ENCODE peak calls at places on chromosome 22, in eight cellular contexts. One of them, this sample, is unnamed.

GRCh38 chr22:26479043-26479791 is 4.4 kb downstream of the HPS4 start:
- DNase-seq in islet precursor cell: no peak
- DNase-seq in heart left ventricle: no peak
- DNase-seq in stimulated activated CD8-positive, alpha-beta memory T cell treated with anti-CD3 and anti-CD28 coated beads, Interleukin-15, amount 100 ng/mL, for 24 hours: no peak
- DNase-seq in HFFc6: no peak
- DNase-seq in SHP77 treated with DMSO at 0.1 percent for 48 hours: peak; percentile 19
- DNase-seq in memory B cell: no peak
- DNase-seq in SJSA1: no peak
- DNase-seq in this sample: no peak

GRCh38 chr22:24816841-24817240 is 10.8 kb downstream of the SGSM1 start:
- DNase-seq in islet precursor cell: peak; percentile 77
- DNase-seq in heart left ventricle: peak; percentile 32
- DNase-seq in SHP77 treated with DMSO at 0.1 percent for 48 hours: no peak
- DNase-seq in HFFc6: no peak
- DNase-seq in memory B cell: no peak
- DNase-seq in stimulated activated CD8-positive, alpha-beta memory T cell treated with anti-CD3 and anti-CD28 coated beads, Interleukin-15, amount 100 ng/mL, for 24 hours: no peak
- DNase-seq in SJSA1: no peak
- DNase-seq in this sample: no peak

GRCh38 chr22:42172385-42173172 is 42.0 kb upstream of the CYP2D6 start:
- DNase-seq in islet precursor cell: peak; percentile 89
- DNase-seq in SHP77 treated with DMSO at 0.1 percent for 48 hours: no peak
- DNase-seq in HFFc6: peak; percentile 71
- DNase-seq in stimulated activated CD8-positive, alpha-beta memory T cell treated with anti-CD3 and anti-CD28 coated beads, Interleukin-15, amount 100 ng/mL, for 24 hours: no peak
- DNase-seq in memory B cell: peak; percentile 27
- DNase-seq in heart left ventricle: no peak
- DNase-seq in SJSA1: no peak
- DNase-seq in this sample: no peak

GRCh38 chr22:43723816-43724215 is 88.3 kb downstream of the EFCAB6 start:
- DNase-seq in islet precursor cell: no peak
- DNase-seq in memory B cell: no peak
- DNase-seq in SHP77 treated with DMSO at 0.1 percent for 48 hours: no peak
- DNase-seq in SJSA1: no peak
- DNase-seq in HFFc6: no peak
- DNase-seq in stimulated activated CD8-positive, alpha-beta memory T cell treated with anti-CD3 and anti-CD28 coated beads, Interleukin-15, amount 100 ng/mL, for 24 hours: no peak
- DNase-seq in heart left ventricle: no peak
- DNase-seq in this sample: no peak

GRCh38 chr22:40040927-40041326 is 46.2 kb downstream of the FAM83F start:
- DNase-seq in SJSA1: no peak
- DNase-seq in heart left ventricle: peak; percentile 68
- DNase-seq in islet precursor cell: no peak
- DNase-seq in SHP77 treated with DMSO at 0.1 percent for 48 hours: no peak
- DNase-seq in stimulated activated CD8-positive, alpha-beta memory T cell treated with anti-CD3 and anti-CD28 coated beads, Interleukin-15, amount 100 ng/mL, for 24 hours: no peak
- DNase-seq in memory B cell: no peak
- DNase-seq in HFFc6: peak; percentile 37
- DNase-seq in this sample: no peak

GRCh38 chr22:49620666-49621065 is 207.0 kb downstream of the BRD1 start:
- DNase-seq in SJSA1: no peak
- DNase-seq in HFFc6: no peak
- DNase-seq in islet precursor cell: no peak
- DNase-seq in SHP77 treated with DMSO at 0.1 percent for 48 hours: no peak
- DNase-seq in heart left ventricle: no peak
- DNase-seq in stimulated activated CD8-positive, alpha-beta memory T cell treated with anti-CD3 and anti-CD28 coated beads, Interleukin-15, amount 100 ng/mL, for 24 hours: no peak
- DNase-seq in memory B cell: no peak
- DNase-seq in this sample: no peak

GRCh38 chr22:19713650-19714319 is 518 bp upstream of the SEPTIN5 start:
- DNase-seq in SJSA1: no peak
- DNase-seq in islet precursor cell: no peak
- DNase-seq in heart left ventricle: no peak
- DNase-seq in memory B cell: peak; percentile 10
- DNase-seq in stimulated activated CD8-positive, alpha-beta memory T cell treated with anti-CD3 and anti-CD28 coated beads, Interleukin-15, amount 100 ng/mL, for 24 hours: no peak
- DNase-seq in SHP77 treated with DMSO at 0.1 percent for 48 hours: no peak
- DNase-seq in HFFc6: no peak
- DNase-seq in this sample: no peak

GRCh38 chr22:25172153-25172552 is 27.5 kb upstream of the CRYBB3 start:
- DNase-seq in heart left ventricle: peak; percentile 55
- DNase-seq in stimulated activated CD8-positive, alpha-beta memory T cell treated with anti-CD3 and anti-CD28 coated beads, Interleukin-15, amount 100 ng/mL, for 24 hours: no peak
- DNase-seq in islet precursor cell: no peak
- DNase-seq in SJSA1: no peak
- DNase-seq in HFFc6: no peak
- DNase-seq in memory B cell: no peak
- DNase-seq in SHP77 treated with DMSO at 0.1 percent for 48 hours: no peak
- DNase-seq in this sample: no peak

GRCh38 chr22:32533265-32534068 is 58.9 kb downstream of the FBXO7 start:
- DNase-seq in heart left ventricle: no peak
- DNase-seq in memory B cell: no peak
- DNase-seq in islet precursor cell: peak; percentile 80
- DNase-seq in SJSA1: peak; percentile 56
- DNase-seq in SHP77 treated with DMSO at 0.1 percent for 48 hours: no peak
- DNase-seq in HFFc6: peak; percentile 43
- DNase-seq in stimulated activated CD8-positive, alpha-beta memory T cell treated with anti-CD3 and anti-CD28 coated beads, Interleukin-15, amount 100 ng/mL, for 24 hours: no peak
- DNase-seq in this sample: no peak

GRCh38 chr22:24550028-24550901 is 4.7 kb downstream of the GUCD1 start:
- DNase-seq in SHP77 treated with DMSO at 0.1 percent for 48 hours: no peak
- DNase-seq in HFFc6: no peak
- DNase-seq in SJSA1: no peak
- DNase-seq in memory B cell: no peak
- DNase-seq in stimulated activated CD8-positive, alpha-beta memory T cell treated with anti-CD3 and anti-CD28 coated beads, Interleukin-15, amount 100 ng/mL, for 24 hours: no peak
- DNase-seq in heart left ventricle: peak; percentile 47
- DNase-seq in islet precursor cell: no peak
- DNase-seq in this sample: no peak

GRCh38 chr22:49418943-49419342 is 408.7 kb downstream of the BRD1 start:
- DNase-seq in islet precursor cell: no peak
- DNase-seq in SJSA1: no peak
- DNase-seq in heart left ventricle: no peak
- DNase-seq in SHP77 treated with DMSO at 0.1 percent for 48 hours: no peak
- DNase-seq in HFFc6: no peak
- DNase-seq in memory B cell: no peak
- DNase-seq in stimulated activated CD8-positive, alpha-beta memory T cell treated with anti-CD3 and anti-CD28 coated beads, Interleukin-15, amount 100 ng/mL, for 24 hours: no peak
- DNase-seq in this sample: no peak

GRCh38 chr22:44824271-44824670 is 71.9 kb downstream of the ARHGAP8 start:
- DNase-seq in SHP77 treated with DMSO at 0.1 percent for 48 hours: no peak
- DNase-seq in SJSA1: no peak
- DNase-seq in stimulated activated CD8-positive, alpha-beta memory T cell treated with anti-CD3 and anti-CD28 coated beads, Interleukin-15, amount 100 ng/mL, for 24 hours: no peak
- DNase-seq in HFFc6: no peak
- DNase-seq in islet precursor cell: no peak
- DNase-seq in heart left ventricle: no peak
- DNase-seq in memory B cell: no peak
- DNase-seq in this sample: no peak

GRCh38 chr22:44728761-44729261 is 23.6 kb upstream of the ARHGAP8 start:
- DNase-seq in islet precursor cell: no peak
- DNase-seq in SHP77 treated with DMSO at 0.1 percent for 48 hours: no peak
- DNase-seq in memory B cell: no peak
- DNase-seq in SJSA1: no peak
- DNase-seq in stimulated activated CD8-positive, alpha-beta memory T cell treated with anti-CD3 and anti-CD28 coated beads, Interleukin-15, amount 100 ng/mL, for 24 hours: no peak
- DNase-seq in HFFc6: no peak
- DNase-seq in heart left ventricle: peak; percentile 71
- DNase-seq in this sample: no peak

GRCh38 chr22:43131773-43132501 is 11.3 kb downstream of the MCAT start:
- DNase-seq in SHP77 treated with DMSO at 0.1 percent for 48 hours: no peak
- DNase-seq in SJSA1: no peak
- DNase-seq in stimulated activated CD8-positive, alpha-beta memory T cell treated with anti-CD3 and anti-CD28 coated beads, Interleukin-15, amount 100 ng/mL, for 24 hours: no peak
- DNase-seq in memory B cell: no peak
- DNase-seq in islet precursor cell: no peak
- DNase-seq in heart left ventricle: peak; percentile 42
- DNase-seq in HFFc6: no peak
- DNase-seq in this sample: no peak

GRCh38 chr22:49064836-49065235 is 762.8 kb downstream of the BRD1 start:
- DNase-seq in SHP77 treated with DMSO at 0.1 percent for 48 hours: no peak
- DNase-seq in heart left ventricle: no peak
- DNase-seq in islet precursor cell: no peak
- DNase-seq in HFFc6: no peak
- DNase-seq in SJSA1: no peak
- DNase-seq in stimulated activated CD8-positive, alpha-beta memory T cell treated with anti-CD3 and anti-CD28 coated beads, Interleukin-15, amount 100 ng/mL, for 24 hours: no peak
- DNase-seq in memory B cell: no peak
- DNase-seq in this sample: no peak

GRCh38 chr22:36048911-36049677 is 20.5 kb upstream of the RBFOX2 start:
- DNase-seq in SHP77 treated with DMSO at 0.1 percent for 48 hours: no peak
- DNase-seq in heart left ventricle: no peak
- DNase-seq in stimulated activated CD8-positive, alpha-beta memory T cell treated with anti-CD3 and anti-CD28 coated beads, Interleukin-15, amount 100 ng/mL, for 24 hours: no peak
- DNase-seq in HFFc6: no peak
- DNase-seq in SJSA1: no peak
- DNase-seq in memory B cell: no peak
- DNase-seq in islet precursor cell: peak; percentile 65
- DNase-seq in this sample: no peak

GRCh38 chr22:38416621-38417251 is 38.3 kb downstream of the KCNJ4 start:
- DNase-seq in heart left ventricle: no peak
- DNase-seq in HFFc6: no peak
- DNase-seq in SHP77 treated with DMSO at 0.1 percent for 48 hours: no peak
- DNase-seq in stimulated activated CD8-positive, alpha-beta memory T cell treated with anti-CD3 and anti-CD28 coated beads, Interleukin-15, amount 100 ng/mL, for 24 hours: no peak
- DNase-seq in islet precursor cell: peak; percentile 25
- DNase-seq in SJSA1: no peak
- DNase-seq in memory B cell: no peak
- DNase-seq in this sample: no peak

GRCh38 chr22:37237371-37238268 is 6.4 kb downstream of the RAC2 start:
- DNase-seq in stimulated activated CD8-positive, alpha-beta memory T cell treated with anti-CD3 and anti-CD28 coated beads, Interleukin-15, amount 100 ng/mL, for 24 hours: no peak
- DNase-seq in SJSA1: no peak
- DNase-seq in memory B cell: no peak
- DNase-seq in HFFc6: no peak
- DNase-seq in heart left ventricle: no peak
- DNase-seq in islet precursor cell: no peak
- DNase-seq in SHP77 treated with DMSO at 0.1 percent for 48 hours: no peak
- DNase-seq in this sample: no peak

GRCh38 chr22:40025856-40026255 is 31.1 kb downstream of the FAM83F start:
- DNase-seq in SJSA1: no peak
- DNase-seq in memory B cell: no peak
- DNase-seq in islet precursor cell: no peak
- DNase-seq in heart left ventricle: no peak
- DNase-seq in HFFc6: no peak
- DNase-seq in stimulated activated CD8-positive, alpha-beta memory T cell treated with anti-CD3 and anti-CD28 coated beads, Interleukin-15, amount 100 ng/mL, for 24 hours: no peak
- DNase-seq in SHP77 treated with DMSO at 0.1 percent for 48 hours: no peak
- DNase-seq in this sample: no peak

This sample was measured in GM12878.